ENCODE peak calls at places on chromosomes 2 and 18, in ten cellular contexts. One of them, this sample, is unnamed. For H4K20me1, the result is how much of the 10 kb centered on the place peaks cover.

GRCh38 chr2:158042245-158042644 is 59.4 kb upstream of the UPP2 start:
- DNase-seq in GM23338: no peak
- DNase-seq in SK-N-SH: peak
- DNase-seq in neural progenitor cell: peak
- DNase-seq in IMR-90: no peak
- DNase-seq in HCT116: no peak
- DNase-seq in astrocyte: no peak
- DNase-seq in K562: no peak
- DNase-seq in GM23248: no peak
- DNase-seq in OCI-LY7: no peak
- DNase-seq in this sample: no peak

GRCh38 chr2:240220371-240220770 is 79.9 kb upstream of the OTOS start:
- DNase-seq in neural progenitor cell: no peak
- DNase-seq in OCI-LY7: no peak
- DNase-seq in GM23248: peak
- DNase-seq in K562: no peak
- DNase-seq in SK-N-SH: no peak
- DNase-seq in GM23338: no peak
- DNase-seq in IMR-90: peak
- DNase-seq in astrocyte: peak
- DNase-seq in HCT116: no peak
- DNase-seq in this sample: peak

GRCh38 chr2:144162652-144163051 is 357.3 kb downstream of the ZEB2 start:
- DNase-seq in IMR-90: no peak
- DNase-seq in OCI-LY7: peak
- DNase-seq in GM23248: no peak
- DNase-seq in neural progenitor cell: peak
- DNase-seq in K562: peak
- DNase-seq in astrocyte: no peak
- DNase-seq in HCT116: peak
- DNase-seq in SK-N-SH: no peak
- DNase-seq in GM23338: peak
- DNase-seq in this sample: no peak

GRCh38 chr2:16665746-16666452 is at the start of gene CYRIA:
- DNase-seq in OCI-LY7: peak
- DNase-seq in HCT116: no peak
- DNase-seq in IMR-90: no peak
- DNase-seq in astrocyte: no peak
- DNase-seq in SK-N-SH: peak
- DNase-seq in GM23338: peak
- DNase-seq in K562: peak
- DNase-seq in GM23248: peak
- DNase-seq in neural progenitor cell: peak
- DNase-seq in this sample: peak

GRCh38 chr2:181656450-181657261 is at the start of gene CERKL:
- DNase-seq in astrocyte: peak
- DNase-seq in SK-N-SH: peak
- DNase-seq in OCI-LY7: no peak
- DNase-seq in K562: no peak
- DNase-seq in neural progenitor cell: peak
- DNase-seq in GM23338: peak
- DNase-seq in GM23248: peak
- DNase-seq in IMR-90: peak
- DNase-seq in HCT116: peak
- DNase-seq in this sample: peak

GRCh38 chr2:166090900-166091299 is 36.9 kb downstream of the SCN1A start:
- DNase-seq in astrocyte: peak
- DNase-seq in K562: no peak
- DNase-seq in GM23338: no peak
- DNase-seq in HCT116: no peak
- DNase-seq in OCI-LY7: no peak
- DNase-seq in SK-N-SH: no peak
- DNase-seq in IMR-90: peak
- DNase-seq in GM23248: no peak
- DNase-seq in neural progenitor cell: no peak
- DNase-seq in this sample: no peak

GRCh38 chr2:169301596-169302330 is 60.6 kb downstream of the LRP2 start:
- DNase-seq in HCT116: no peak
- DNase-seq in neural progenitor cell: peak
- DNase-seq in IMR-90: no peak
- DNase-seq in GM23248: no peak
- DNase-seq in GM23338: peak
- DNase-seq in K562: no peak
- DNase-seq in SK-N-SH: no peak
- DNase-seq in OCI-LY7: no peak
- DNase-seq in astrocyte: no peak
- DNase-seq in this sample: no peak

GRCh38 chr2:77028032-77028600 is 494.1 kb downstream of the LRRTM4 start:
- DNase-seq in K562: no peak
- DNase-seq in neural progenitor cell: no peak
- DNase-seq in IMR-90: no peak
- DNase-seq in astrocyte: no peak
- DNase-seq in HCT116: no peak
- DNase-seq in OCI-LY7: no peak
- DNase-seq in GM23338: no peak
- DNase-seq in SK-N-SH: no peak
- DNase-seq in GM23248: no peak
- DNase-seq in this sample: no peak

GRCh38 chr2:238247002-238247822 is 7.4 kb upstream of the HES6 start:
- DNase-seq in GM23338: no peak
- DNase-seq in OCI-LY7: no peak
- DNase-seq in K562: no peak
- DNase-seq in GM23248: peak
- DNase-seq in astrocyte: no peak
- DNase-seq in IMR-90: no peak
- DNase-seq in neural progenitor cell: no peak
- DNase-seq in SK-N-SH: no peak
- DNase-seq in HCT116: no peak
- DNase-seq in this sample: no peak

GRCh38 chr2:239457586-239458445 is 57.0 kb upstream of the HDAC4 start:
- DNase-seq in astrocyte: no peak
- DNase-seq in neural progenitor cell: no peak
- DNase-seq in GM23248: no peak
- DNase-seq in SK-N-SH: no peak
- DNase-seq in OCI-LY7: no peak
- DNase-seq in K562: no peak
- DNase-seq in HCT116: no peak
- DNase-seq in GM23338: no peak
- DNase-seq in IMR-90: no peak
- DNase-seq in this sample: peak

GRCh38 chr2:177832611-177833133 is 239.9 kb downstream of the PDE11A start:
- DNase-seq in K562: no peak
- DNase-seq in neural progenitor cell: no peak
- DNase-seq in SK-N-SH: no peak
- DNase-seq in OCI-LY7: no peak
- DNase-seq in astrocyte: no peak
- DNase-seq in GM23338: no peak
- DNase-seq in HCT116: no peak
- DNase-seq in GM23248: no peak
- DNase-seq in IMR-90: no peak
- DNase-seq in this sample: no peak

GRCh38 chr2:59025157-59025757 is 784.1 kb upstream of the FANCL start:
- DNase-seq in astrocyte: no peak
- DNase-seq in OCI-LY7: peak
- DNase-seq in neural progenitor cell: peak
- DNase-seq in K562: peak
- DNase-seq in HCT116: peak
- DNase-seq in IMR-90: peak
- DNase-seq in GM23338: peak
- DNase-seq in GM23248: peak
- DNase-seq in SK-N-SH: peak
- DNase-seq in this sample: no peak

GRCh38 chr2:39359453-39360038 is 77.5 kb downstream of the MAP4K3 start:
- DNase-seq in SK-N-SH: no peak
- DNase-seq in IMR-90: no peak
- DNase-seq in GM23248: no peak
- DNase-seq in neural progenitor cell: no peak
- DNase-seq in HCT116: no peak
- DNase-seq in OCI-LY7: peak
- DNase-seq in GM23338: peak
- DNase-seq in K562: no peak
- DNase-seq in astrocyte: no peak
- DNase-seq in this sample: no peak
- H4K20me1 ChIP-seq in SK-N-SH: under half
- H4K20me1 ChIP-seq in IMR-90: under half
- H4K20me1 ChIP-seq in GM23248: under half
- H4K20me1 ChIP-seq in neural progenitor cell: under half
- H4K20me1 ChIP-seq in HCT116: under half
- H4K20me1 ChIP-seq in OCI-LY7: under half
- H4K20me1 ChIP-seq in GM23338: under half
- H4K20me1 ChIP-seq in K562: under half
- H4K20me1 ChIP-seq in astrocyte: under half
- H4K20me1 ChIP-seq in this sample: under half

DNA sequence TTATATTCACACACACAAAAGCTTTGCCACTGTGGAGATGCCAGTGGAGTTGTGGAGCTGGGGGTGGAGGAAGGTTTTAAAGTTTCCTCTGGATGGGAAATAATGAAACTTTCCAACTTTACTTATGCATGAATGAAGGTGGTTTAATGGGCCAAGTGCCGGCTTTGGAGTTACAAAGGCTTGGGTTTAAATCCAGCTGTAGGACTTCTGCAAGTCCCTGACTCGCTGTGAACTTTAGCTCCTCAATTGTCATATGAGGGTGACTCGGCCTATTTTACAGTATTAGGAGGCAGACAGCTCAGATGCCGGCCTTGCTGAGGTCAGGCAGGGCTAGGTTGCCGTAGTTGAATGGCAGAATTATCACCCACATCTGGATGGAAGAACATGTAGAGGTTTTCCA is 415.8 kb upstream of the TRIB2 start:
- DNase-seq in SK-N-SH: no peak
- DNase-seq in IMR-90: peak
- DNase-seq in neural progenitor cell: no peak
- DNase-seq in GM23338: no peak
- DNase-seq in astrocyte: no peak
- DNase-seq in GM23248: peak
- DNase-seq in HCT116: no peak
- DNase-seq in OCI-LY7: no peak
- DNase-seq in K562: no peak
- DNase-seq in this sample: no peak
- H3K27ac ChIP-seq in SK-N-SH: no peak
- H3K27ac ChIP-seq in IMR-90: no peak
- H3K27ac ChIP-seq in neural progenitor cell: no peak
- H3K27ac ChIP-seq in GM23338: no peak
- H3K27ac ChIP-seq in astrocyte: no peak
- H3K27ac ChIP-seq in GM23248: no peak
- H3K27ac ChIP-seq in HCT116: no peak
- H3K27ac ChIP-seq in OCI-LY7: no peak
- H3K27ac ChIP-seq in K562: no peak
- H3K27ac ChIP-seq in this sample: no peak

GRCh38 chr2:41934323-41935003 is 113.4 kb upstream of the PKDCC start:
- DNase-seq in HCT116: no peak
- DNase-seq in IMR-90: peak
- DNase-seq in neural progenitor cell: no peak
- DNase-seq in GM23338: no peak
- DNase-seq in astrocyte: peak
- DNase-seq in SK-N-SH: no peak
- DNase-seq in OCI-LY7: no peak
- DNase-seq in K562: peak
- DNase-seq in GM23248: peak
- DNase-seq in this sample: peak

GRCh38 chr2:41933035-41933429 is 114.8 kb upstream of the PKDCC start:
- DNase-seq in OCI-LY7: no peak
- DNase-seq in HCT116: no peak
- DNase-seq in IMR-90: no peak
- DNase-seq in neural progenitor cell: peak
- DNase-seq in SK-N-SH: no peak
- DNase-seq in GM23338: no peak
- DNase-seq in GM23248: no peak
- DNase-seq in astrocyte: peak
- DNase-seq in K562: no peak
- DNase-seq in this sample: peak

GRCh38 chr2:41930807-41931566 is 116.8 kb upstream of the PKDCC start:
- DNase-seq in K562: no peak
- DNase-seq in IMR-90: no peak
- DNase-seq in GM23248: peak
- DNase-seq in HCT116: peak
- DNase-seq in GM23338: no peak
- DNase-seq in neural progenitor cell: no peak
- DNase-seq in OCI-LY7: no peak
- DNase-seq in SK-N-SH: no peak
- DNase-seq in astrocyte: peak
- DNase-seq in this sample: peak

GRCh38 chr2:41933585-41934322 is 114.1 kb upstream of the PKDCC start:
- DNase-seq in HCT116: no peak
- DNase-seq in IMR-90: peak
- DNase-seq in SK-N-SH: no peak
- DNase-seq in GM23338: no peak
- DNase-seq in neural progenitor cell: no peak
- DNase-seq in K562: no peak
- DNase-seq in GM23248: peak
- DNase-seq in astrocyte: peak
- DNase-seq in OCI-LY7: no peak
- DNase-seq in this sample: peak

DNA sequence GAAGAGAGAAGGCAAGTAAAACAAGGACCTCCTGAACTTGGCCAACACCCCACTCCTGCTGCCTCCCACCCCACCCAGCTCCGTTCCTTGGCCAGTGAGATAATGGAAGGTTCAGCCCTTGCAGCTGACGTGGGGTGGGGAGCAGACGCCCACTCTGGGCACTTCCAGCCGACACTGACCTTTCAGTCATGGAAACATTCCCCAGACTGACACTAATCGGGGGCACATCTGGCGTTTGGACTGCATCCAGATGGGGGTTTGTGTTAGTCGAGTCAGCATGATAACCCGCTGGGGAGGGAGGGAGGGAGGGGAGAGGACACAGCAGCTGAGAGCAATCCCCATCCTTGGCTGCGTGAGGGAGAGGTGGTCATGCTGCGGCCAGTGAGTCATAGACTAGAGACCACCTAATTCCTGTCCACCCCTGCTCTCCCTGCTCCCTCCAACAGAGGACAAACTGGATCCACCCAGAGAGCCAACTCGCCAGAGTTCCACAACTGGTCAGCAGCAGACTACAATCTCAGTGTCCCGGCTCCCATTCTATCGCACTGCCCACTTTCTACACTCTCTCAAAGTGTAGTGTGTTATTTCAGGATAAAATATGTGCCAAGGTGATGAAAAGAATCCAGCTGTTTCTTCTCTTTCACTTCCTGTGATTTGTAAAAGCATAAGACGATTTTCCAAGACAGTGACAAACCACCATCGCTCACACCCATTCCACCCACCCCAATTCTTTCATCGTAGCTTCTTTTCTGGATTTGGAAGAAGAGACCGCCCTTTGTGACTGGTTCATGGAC is 115.4 kb upstream of the PKDCC start:
- DNase-seq in IMR-90: peak
- DNase-seq in neural progenitor cell: no peak
- DNase-seq in OCI-LY7: no peak
- DNase-seq in HCT116: no peak
- DNase-seq in GM23338: no peak
- DNase-seq in K562: peak
- DNase-seq in GM23248: peak
- DNase-seq in SK-N-SH: peak
- DNase-seq in astrocyte: peak
- DNase-seq in this sample: no peak
- H3K4me3 ChIP-seq in IMR-90: no peak
- H3K4me3 ChIP-seq in neural progenitor cell: no peak
- H3K4me3 ChIP-seq in OCI-LY7: no peak
- H3K4me3 ChIP-seq in HCT116: no peak
- H3K4me3 ChIP-seq in GM23338: no peak
- H3K4me3 ChIP-seq in K562: no peak
- H3K4me3 ChIP-seq in GM23248: peak
- H3K4me3 ChIP-seq in SK-N-SH: no peak
- H3K4me3 ChIP-seq in astrocyte: no peak
- H3K4me3 ChIP-seq in this sample: no peak

GRCh38 chr18:13530879-13531387 is 195.4 kb downstream of the FAM210A start:
- DNase-seq in HCT116: peak
- DNase-seq in IMR-90: peak
- DNase-seq in astrocyte: peak
- DNase-seq in GM23338: peak
- DNase-seq in neural progenitor cell: peak
- DNase-seq in OCI-LY7: peak
- DNase-seq in GM23248: peak
- DNase-seq in K562: no peak
- DNase-seq in SK-N-SH: peak
- DNase-seq in this sample: peak
- H4K20me1 ChIP-seq in HCT116: under half
- H4K20me1 ChIP-seq in IMR-90: under half
- H4K20me1 ChIP-seq in astrocyte: under half
- H4K20me1 ChIP-seq in GM23338: under half
- H4K20me1 ChIP-seq in neural progenitor cell: under half
- H4K20me1 ChIP-seq in OCI-LY7: under half
- H4K20me1 ChIP-seq in GM23248: under half
- H4K20me1 ChIP-seq in K562: under half
- H4K20me1 ChIP-seq in SK-N-SH: under half
- H4K20me1 ChIP-seq in this sample: under half

This sample was measured in osteoblast.